ENCODE peak calls at places on chromosomes 2 and 18, in four cellular contexts. One of them, this sample, is unnamed.

GRCh38 chr2:23653326-23653725 is 268.3 kb downstream of the KLHL29 start:
- DNase-seq in kidney: no peak
- DNase-seq in stromal cell of bone marrow: no peak
- DNase-seq in epithelial cell of prostate: no peak
- DNase-seq in this sample: no peak

GRCh38 chr2:144504191-144504590 is 15.7 kb downstream of the ZEB2 start:
- DNase-seq in epithelial cell of prostate: no peak
- DNase-seq in stromal cell of bone marrow: no peak
- DNase-seq in kidney: no peak
- DNase-seq in this sample: no peak

GRCh38 chr2:117065912-117066311 is 748.6 kb upstream of the DDX18 start:
- DNase-seq in epithelial cell of prostate: no peak
- DNase-seq in kidney: no peak
- DNase-seq in stromal cell of bone marrow: no peak
- DNase-seq in this sample: no peak

GRCh38 chr2:226797289-226797988 is 2.2 kb downstream of the IRS1 start:
- DNase-seq in epithelial cell of prostate: no peak
- DNase-seq in stromal cell of bone marrow: no peak
- DNase-seq in kidney: peak; percentile 78
- DNase-seq in this sample: no peak

GRCh38 chr18:25261768-25262167 is 90.2 kb downstream of the ZNF521 start:
- DNase-seq in epithelial cell of prostate: no peak
- DNase-seq in kidney: no peak
- DNase-seq in stromal cell of bone marrow: no peak
- DNase-seq in this sample: no peak

GRCh38 chr2:10384089-10384734 is 63.9 kb downstream of the ODC1 start:
- DNase-seq in stromal cell of bone marrow: no peak
- DNase-seq in kidney: no peak
- DNase-seq in epithelial cell of prostate: no peak
- DNase-seq in this sample: peak; percentile 21

GRCh38 chr2:64666810-64667438 is 13.2 kb upstream of the SERTAD2 start:
- DNase-seq in kidney: no peak
- DNase-seq in stromal cell of bone marrow: no peak
- DNase-seq in epithelial cell of prostate: no peak
- DNase-seq in this sample: peak; percentile 72

GRCh38 chr2:61090386-61090921 is 24.8 kb downstream of the SANBR start:
- DNase-seq in kidney: no peak
- DNase-seq in stromal cell of bone marrow: no peak
- DNase-seq in epithelial cell of prostate: no peak
- DNase-seq in this sample: no peak

GRCh38 chr2:111236027-111236426 is 115.3 kb downstream of the BCL2L11 start:
- DNase-seq in epithelial cell of prostate: peak; percentile 53
- DNase-seq in kidney: peak; percentile 82
- DNase-seq in stromal cell of bone marrow: no peak
- DNase-seq in this sample: no peak

GRCh38 chr2:236638707-236639106 is 69.1 kb downstream of the ACKR3 start:
- DNase-seq in epithelial cell of prostate: no peak
- DNase-seq in kidney: no peak
- DNase-seq in stromal cell of bone marrow: no peak
- DNase-seq in this sample: no peak

GRCh38 chr2:226467633-226468032 is 332.0 kb downstream of the IRS1 start:
- DNase-seq in stromal cell of bone marrow: no peak
- DNase-seq in kidney: no peak
- DNase-seq in epithelial cell of prostate: no peak
- DNase-seq in this sample: no peak

GRCh38 chr2:9033385-9034175 is 30.1 kb upstream of the MBOAT2 start:
- DNase-seq in stromal cell of bone marrow: no peak
- DNase-seq in kidney: no peak
- DNase-seq in epithelial cell of prostate: no peak
- DNase-seq in this sample: peak; percentile 62

GRCh38 chr2:130728549-130729310 is at the start of gene GPR148:
- DNase-seq in epithelial cell of prostate: no peak
- DNase-seq in stromal cell of bone marrow: no peak
- DNase-seq in kidney: no peak
- DNase-seq in this sample: no peak

GRCh38 chr2:138207531-138207930 is 243.3 kb downstream of the HNMT start:
- DNase-seq in kidney: no peak
- DNase-seq in epithelial cell of prostate: no peak
- DNase-seq in stromal cell of bone marrow: no peak
- DNase-seq in this sample: no peak

GRCh38 chr2:145185696-145186095 is 665.8 kb upstream of the ZEB2 start:
- DNase-seq in epithelial cell of prostate: no peak
- DNase-seq in stromal cell of bone marrow: no peak
- DNase-seq in kidney: no peak
- DNase-seq in this sample: no peak

GRCh38 chr2:115691409-115691808 is 1249.0 kb downstream of the DPP10 start:
- DNase-seq in epithelial cell of prostate: no peak
- DNase-seq in stromal cell of bone marrow: no peak
- DNase-seq in kidney: no peak
- DNase-seq in this sample: no peak

GRCh38 chr2:134609924-134610498 is 108.8 kb downstream of the TMEM163 start:
- DNase-seq in epithelial cell of prostate: no peak
- DNase-seq in kidney: no peak
- DNase-seq in stromal cell of bone marrow: no peak
- DNase-seq in this sample: no peak

GRCh38 chr2:141199711-141200110 is 931.1 kb downstream of the LRP1B start:
- DNase-seq in epithelial cell of prostate: no peak
- DNase-seq in kidney: no peak
- DNase-seq in stromal cell of bone marrow: no peak
- DNase-seq in this sample: no peak

GRCh38 chr2:1496394-1496821 is 83.1 kb downstream of the TPO start:
- DNase-seq in stromal cell of bone marrow: no peak
- DNase-seq in kidney: peak; percentile 39
- DNase-seq in epithelial cell of prostate: no peak
- DNase-seq in this sample: no peak

GRCh38 chr2:218605438-218605837 is 2.3 kb upstream of the PLCD4 start:
- DNase-seq in stromal cell of bone marrow: peak; percentile 75
- DNase-seq in epithelial cell of prostate: no peak
- DNase-seq in kidney: no peak
- DNase-seq in this sample: no peak

GRCh38 chr2:183229386-183229785 is 105.1 kb downstream of the NUP35 start:
- DNase-seq in epithelial cell of prostate: no peak
- DNase-seq in kidney: no peak
- DNase-seq in stromal cell of bone marrow: no peak
- DNase-seq in this sample: no peak

GRCh38 chr2:12717988-12718661 is 1.4 kb downstream of the TRIB2 start:
- DNase-seq in epithelial cell of prostate: no peak
- DNase-seq in kidney: peak; percentile 53
- DNase-seq in stromal cell of bone marrow: no peak
- DNase-seq in this sample: no peak

GRCh38 chr2:9406529-9407362 is 16.6 kb downstream of the ITGB1BP1 start:
- DNase-seq in stromal cell of bone marrow: no peak
- DNase-seq in kidney: no peak
- DNase-seq in epithelial cell of prostate: no peak
- DNase-seq in this sample: no peak

GRCh38 chr2:152627010-152627957 is 90.0 kb downstream of the PRPF40A start:
- DNase-seq in epithelial cell of prostate: no peak
- DNase-seq in kidney: no peak
- DNase-seq in stromal cell of bone marrow: no peak
- DNase-seq in this sample: peak; percentile 43

GRCh38 chr2:30422437-30422805 is 24.6 kb upstream of the LCLAT1 start:
- DNase-seq in stromal cell of bone marrow: no peak
- DNase-seq in kidney: no peak
- DNase-seq in epithelial cell of prostate: no peak
- DNase-seq in this sample: no peak

GRCh38 chr2:171703574-171704347 is 16.5 kb downstream of the DYNC1I2 start:
- DNase-seq in kidney: no peak
- DNase-seq in epithelial cell of prostate: no peak
- DNase-seq in stromal cell of bone marrow: peak; percentile 13
- DNase-seq in this sample: peak; percentile 52

GRCh38 chr2:160214461-160215055 is 14.5 kb upstream of the ITGB6 start:
- DNase-seq in epithelial cell of prostate: no peak
- DNase-seq in stromal cell of bone marrow: peak; percentile 71
- DNase-seq in kidney: no peak
- DNase-seq in this sample: no peak

GRCh38 chr2:121253674-121254240 is 31.2 kb downstream of the TFCP2L1 start:
- DNase-seq in epithelial cell of prostate: no peak
- DNase-seq in stromal cell of bone marrow: no peak
- DNase-seq in kidney: no peak
- DNase-seq in this sample: no peak

This sample was measured in KBM-7.